ENCODE peak calls at places on chromosomes 7 and 10, in four cellular contexts. K is effector memory CD4-positive, alpha-beta T cell; E is foreskin keratinocyte; G is fibroblast of lung. N is an unnamed sample.

GRCh38 chr7:6576024-6576866 is 1.0 kb upstream of the ZDHHC4 start:
- DNase-seq in G (no peak), K (no peak), E (no peak), N (no peak)

GRCh38 chr7:127396184-127396583 is 3.7 kb upstream of the ZNF800 start:
- DNase-seq in K (no peak), G (no peak), E (no peak), N (no peak)

GRCh38 chr10:76422769-76423168 is 991.3 kb downstream of the LRMDA start:
- DNase-seq in G (no peak), K (no peak), E (no peak), N (no peak)

GRCh38 chr7:29649010-29649716 is 85.5 kb downstream of the PRR15 start:
- DNase-seq in E (no peak), G (no peak), K (no peak), N (no peak)

GRCh38 chr10:96651998-96652431 is 65.2 kb upstream of the TM9SF3 start:
- DNase-seq in K (no peak), E (no peak), G (no peak), N (no peak)

GRCh38 chr7:132154695-132155471 is 421.4 kb downstream of the PLXNA4 start:
- DNase-seq in E (no peak), G (no peak), K (no peak), N (no peak)

GRCh38 chr7:118040562-118040961 is 143.4 kb upstream of the LSM8 start:
- DNase-seq in K (no peak), G (no peak), E (no peak), N (no peak)

GRCh38 chr7:70569335-70569819 is 562.6 kb upstream of the GALNT17 start:
- DNase-seq in G (peak; percentile 84), E (no peak), K (no peak), N (no peak)

GRCh38 chr7:35036361-35037171 is 719 bp downstream of the DPY19L1 start:
- DNase-seq in G (peak; percentile 70), K (peak; percentile 28), E (no peak), N (no peak)

GRCh38 chr10:114181971-114182370 is 2.8 kb downstream of the TDRD1 start:
- DNase-seq in K (no peak), E (no peak), G (no peak), N (no peak)

GRCh38 chr10:88017781-88018180 is 154.4 kb downstream of the PTEN start:
- DNase-seq in G (no peak), K (no peak), E (no peak), N (no peak)

GRCh38 chr10:6513509-6513908 is 66.6 kb downstream of the PRKCQ start:
- DNase-seq in K (no peak), E (no peak), G (no peak), N (no peak)

GRCh38 chr7:158567153-158567603 is 20.4 kb downstream of the PTPRN2 start:
- DNase-seq in K (no peak), G (no peak), E (no peak), N (no peak)

GRCh38 chr10:103758294-103758681 is 97.1 kb downstream of the SH3PXD2A start:
- DNase-seq in G (peak; percentile 76), E (peak; percentile 82), K (no peak), N (peak; percentile 81)

GRCh38 chr7:99380032-99380822 is 5.7 kb downstream of the ARPC1B start:
- DNase-seq in E (no peak), G (peak; percentile 39), K (peak; percentile 23), N (no peak)

GRCh38 chr7:99380823-99381663 is 6.5 kb downstream of the ARPC1B start:
- DNase-seq in G (no peak), E (no peak), K (peak; percentile 92), N (no peak)

GRCh38 chr7:99381664-99382075 is 7.1 kb downstream of the ARPC1B start:
- DNase-seq in E (no peak), K (no peak), G (no peak), N (no peak)

GRCh38 chr7:99375070-99375807 is 709 bp downstream of the ARPC1B start:
- DNase-seq in K (peak; percentile 64), G (peak; percentile 65), E (no peak), N (no peak)

DNA sequence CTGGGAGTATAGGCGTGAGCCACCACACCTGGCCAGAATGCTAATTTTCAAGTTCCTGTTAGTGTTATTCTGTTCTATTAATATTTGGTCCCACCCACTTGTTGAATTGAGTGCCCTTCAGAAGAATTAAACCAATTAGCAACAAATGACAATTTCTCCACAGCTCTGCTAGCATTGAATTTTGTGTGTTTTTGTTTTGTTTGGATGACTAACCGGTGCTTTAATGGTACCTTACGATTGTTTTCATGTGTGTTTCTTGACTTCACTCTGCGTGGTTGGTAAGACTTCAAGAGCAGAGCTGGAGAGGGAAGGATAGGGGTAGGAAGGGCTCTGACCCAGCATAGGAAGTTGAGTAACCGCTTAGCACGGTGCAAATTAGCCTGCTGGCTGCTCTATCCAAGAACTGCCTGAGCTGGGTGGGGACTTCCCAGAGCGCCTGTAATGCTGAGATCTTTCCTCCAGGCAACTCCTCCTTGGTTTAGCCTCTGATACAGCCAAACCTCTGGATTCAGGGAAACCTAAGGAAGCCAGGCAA is 4.6 kb downstream of the ARPC1B start:
- DNase-seq in G (peak; percentile 87), E (peak; percentile 81), K (peak; percentile 60), N (no peak)
- H3K27ac ChIP-seq in G (peak overlapping the region; percentile 72), E (peak overlapping the region; percentile 60), K (peak overlapping the region; percentile 98), N (peak overlapping the region; percentile 89)

GRCh38 chr10:26556756-26557640 is 118.9 kb downstream of the APBB1IP start:
- DNase-seq in G (peak; percentile 48), K (peak; percentile 7), E (no peak), N (no peak)
- H3K27ac ChIP-seq in G (no peak overlapping the region), K (no peak overlapping the region), E (no peak overlapping the region), N (no peak overlapping the region)

GRCh38 chr10:109934958-109935793 is 11.9 kb upstream of the XPNPEP1 start:
- DNase-seq in K (no peak), G (peak; percentile 90), E (no peak), N (no peak)
- H3K27ac ChIP-seq in K (peak overlapping the region; percentile 49), G (no peak overlapping the region), E (no peak overlapping the region), N (no peak overlapping the region)

GRCh38 chr10:77628906-77629730 is 8.5 kb downstream of the KCNMA1 start:
- DNase-seq in G (peak; percentile 56), K (no peak), E (peak; percentile 62), N (peak; percentile 44)
- H3K27ac ChIP-seq in G (no peak overlapping the region), K (no peak overlapping the region), E (peak overlapping the region; percentile 81), N (peak overlapping the region; percentile 60)

GRCh38 chr7:26165950-26166680 is 14.1 kb downstream of the NFE2L3 start:
- DNase-seq in E (no peak), G (no peak), K (no peak), N (no peak)
- H3K27ac ChIP-seq in E (no peak overlapping the region), G (no peak overlapping the region), K (peak overlapping the region; percentile 13), N (no peak overlapping the region)

GRCh38 chr10:89278034-89278535 is 23.8 kb upstream of the IFIT2 start:
- DNase-seq in E (peak; percentile 98), G (peak; percentile 97), K (no peak), N (peak; percentile 93)
- H3K27ac ChIP-seq in E (peak overlapping the region; percentile 91), G (peak overlapping the region; percentile 80), K (no peak overlapping the region), N (peak overlapping the region; percentile 93)

GRCh38 chr10:89216056-89216455 is 8.9 kb upstream of the CH25H start:
- DNase-seq in G (no peak), K (no peak), E (no peak), N (no peak)
- H3K27ac ChIP-seq in G (no peak overlapping the region), K (no peak overlapping the region), E (no peak overlapping the region), N (no peak overlapping the region)

DNA sequence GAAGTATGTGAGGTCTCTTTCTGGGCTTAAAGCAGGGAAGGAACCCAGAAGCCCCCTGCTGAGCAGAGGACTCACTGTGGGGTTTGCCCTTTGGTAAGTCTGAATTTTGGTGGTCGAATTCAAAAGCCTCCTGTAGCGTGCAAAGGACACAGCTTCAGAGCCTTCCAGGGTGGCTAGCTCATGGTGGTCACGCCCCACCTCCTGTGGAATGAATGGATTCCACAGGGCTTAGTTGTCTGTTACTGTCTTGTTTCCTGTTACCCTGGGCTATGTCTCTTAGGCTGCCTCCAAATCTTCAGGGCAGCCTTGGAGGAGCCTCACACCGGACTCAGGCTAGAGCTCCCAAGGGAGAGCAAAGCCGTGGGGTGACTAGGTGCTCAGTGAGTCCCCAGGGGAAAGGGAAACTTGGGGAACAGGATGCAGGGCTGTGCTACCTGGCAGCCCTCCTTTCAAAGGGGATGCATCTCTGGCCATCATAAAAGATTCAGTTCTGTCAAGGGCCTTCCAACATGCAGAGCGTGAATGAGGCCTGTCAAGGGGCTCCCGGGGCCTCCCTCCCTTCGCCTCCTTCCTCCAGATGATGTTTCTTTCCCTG is 211.7 kb downstream of the CCSER2 start:
- DNase-seq in E (peak; percentile 63), G (peak; percentile 93), K (no peak), N (peak; percentile 14)
- H3K27ac ChIP-seq in E (no peak overlapping the region), G (peak overlapping the region; percentile 78), K (no peak overlapping the region), N (peak overlapping the region; percentile 53)